ENCODE peak calls at places on chromosome 13, in six cellular contexts. F is NCI-H446 treated with DMSO at 0.1 percent for 48 hours; A is NCI-H345; I is activated CD4-positive, CD25-positive, alpha-beta regulatory T cell; Z is stimulated activated CD8-positive, alpha-beta memory T cell treated with anti-CD3 and anti-CD28 coated beads, Interleukin-4, amount 100 ng/mL, for 1 hour; L is NCI-H1436. R is an unnamed sample.

GRCh38 chr13:30561506-30561905 is 56.2 kb upstream of the USPL1 start:
- DNase-seq in F (no peak), A (no peak), I (no peak), Z (no peak), L (no peak), R (no peak)

GRCh38 chr13:111343186-111343805 is 22.9 kb downstream of the TEX29 start:
- DNase-seq in F (no peak), A (no peak), I (no peak), Z (no peak), L (no peak), R (no peak)

GRCh38 chr13:103371271-103371670 is 305.1 kb upstream of the SLC10A2 start:
- DNase-seq in F (no peak), A (no peak), I (no peak), Z (no peak), L (no peak), R (peak)

GRCh38 chr13:76293346-76293745 is 592.9 kb downstream of the KCTD12 start:
- DNase-seq in F (no peak), A (no peak), I (no peak), Z (no peak), L (no peak), R (peak)

GRCh38 chr13:96053003-96053703 is at the start of gene UGGT2:
- DNase-seq in F (peak), A (peak), I (no peak), Z (no peak), L (peak), R (peak)

GRCh38 chr13:29721766-29722165 is 126.3 kb upstream of the SLC7A1 start:
- DNase-seq in F (no peak), A (no peak), I (no peak), Z (no peak), L (no peak), R (no peak)

GRCh38 chr13:34416833-34417425 is 525.1 kb upstream of the NBEA start:
- DNase-seq in F (peak), A (peak), I (no peak), Z (no peak), L (no peak), R (peak)

GRCh38 chr13:43783820-43784219 is 3.0 kb downstream of the ENOX1 start:
- DNase-seq in F (peak), A (peak), I (no peak), Z (no peak), L (peak), R (peak)

GRCh38 chr13:59133903-59134302 is 1029.8 kb downstream of the DIAPH3 start:
- DNase-seq in F (no peak), A (no peak), I (no peak), Z (no peak), L (no peak), R (no peak)

GRCh38 chr13:107716241-107716640 is 499.1 kb downstream of the LIG4 start:
- DNase-seq in F (no peak), A (no peak), I (no peak), Z (no peak), L (no peak), R (no peak)

GRCh38 chr13:80109313-80109712 is 231.6 kb downstream of the SPRY2 start:
- DNase-seq in F (no peak), A (no peak), I (no peak), Z (no peak), L (no peak), R (peak)

GRCh38 chr13:73939071-73939380 is 195.2 kb downstream of the KLF12 start:
- DNase-seq in F (no peak), A (no peak), I (no peak), Z (no peak), L (no peak), R (no peak)